ENCODE peak calls at places on chromosomes 5 and 9, in seven cellular contexts. L is right atrium auricular region; A is epithelial cell of prostate; R is psoas muscle; D is A549; P is CD8-positive, alpha-beta T cell; B is dorsolateral prefrontal cortex. Z is an unnamed sample.

GRCh38 chr5:54360925-54361662 is 50.7 kb upstream of the ARL15 start:
- DNase-seq in L (no peak), P (no peak), A (no peak), R (no peak), B (no peak), D (no peak), Z (no peak)

GRCh38 chr5:73638344-73639095 is 12.5 kb downstream of the ARHGEF28 start:
- DNase-seq in B (no peak), P (no peak), D (no peak), L (no peak), A (no peak), R (no peak), Z (no peak)

GRCh38 chr9:122381206-122381950 is 10.6 kb downstream of the PTGS1 start:
- DNase-seq in L (no peak), B (no peak), A (no peak), P (no peak), R (no peak), D (no peak), Z (peak)

GRCh38 chr9:37187269-37187668 is 66.9 kb downstream of the ZCCHC7 start:
- DNase-seq in L (no peak), A (no peak), R (no peak), P (no peak), B (no peak), D (no peak), Z (no peak)

GRCh38 chr5:131634666-131634995 is 398 bp downstream of the RAPGEF6 start:
- DNase-seq in P (peak), B (no peak), D (peak), L (peak), R (no peak), A (no peak), Z (peak)

GRCh38 chr9:69677931-69678330 is 5.8 kb upstream of the APBA1 start:
- DNase-seq in B (no peak), A (no peak), P (no peak), R (no peak), D (no peak), L (no peak), Z (no peak)

GRCh38 chr5:177099422-177100093 is 12.8 kb downstream of the FGFR4 start:
- DNase-seq in P (no peak), B (no peak), R (no peak), L (no peak), A (no peak), D (no peak), Z (no peak)

GRCh38 chr9:4769321-4770080 is 23.2 kb upstream of the RCL1 start:
- DNase-seq in D (no peak), P (no peak), R (no peak), L (no peak), B (no peak), A (peak), Z (no peak)

GRCh38 chr5:175889910-175890684 is 18.7 kb downstream of the CPLX2 start:
- DNase-seq in D (peak), L (no peak), B (no peak), R (no peak), A (no peak), P (no peak), Z (no peak)

GRCh38 chr5:76337949-76338589 is 65.0 kb upstream of the IQGAP2 start:
- DNase-seq in B (no peak), R (no peak), P (peak), L (no peak), D (peak), A (peak), Z (peak)

GRCh38 chr9:90326219-90326618 is 316.4 kb downstream of the DIRAS2 start:
- DNase-seq in A (no peak), L (no peak), B (no peak), P (no peak), D (no peak), R (no peak), Z (no peak)

GRCh38 chr5:106521701-106522100 is 1149.0 kb downstream of the EFNA5 start:
- DNase-seq in R (no peak), A (peak), D (peak), B (peak), L (no peak), P (no peak), Z (no peak)

GRCh38 chr5:128684951-128685350 is 146.9 kb upstream of the FBN2 start:
- DNase-seq in A (no peak), L (no peak), B (no peak), R (no peak), D (no peak), P (no peak), Z (no peak)

GRCh38 chr9:34145165-34145564 is 18.7 kb upstream of the DCAF12 start:
- DNase-seq in A (no peak), D (no peak), P (no peak), B (no peak), L (no peak), R (peak), Z (no peak)

GRCh38 chr5:119398713-119399492 is 43.1 kb downstream of the TNFAIP8 start:
- DNase-seq in A (no peak), D (no peak), P (no peak), R (peak), L (peak), B (no peak), Z (no peak)

GRCh38 chr5:179406031-179406681 is 60.9 kb upstream of the ADAMTS2 start:
- DNase-seq in L (peak), B (no peak), R (no peak), D (no peak), A (no peak), P (no peak), Z (no peak)

GRCh38 chr5:33379757-33380156 is 61.0 kb upstream of the TARS1 start:
- DNase-seq in D (no peak), A (no peak), R (no peak), B (no peak), L (no peak), P (no peak), Z (no peak)

GRCh38 chr5:6491548-6492290 is 43.1 kb downstream of the UBE2QL1 start:
- DNase-seq in L (no peak), B (no peak), P (no peak), A (no peak), R (no peak), D (no peak), Z (no peak)

GRCh38 chr5:169429044-169429443 is 128.1 kb upstream of the SLIT3 start:
- DNase-seq in R (no peak), A (no peak), D (no peak), P (no peak), B (no peak), L (no peak), Z (no peak)

GRCh38 chr5:169435506-169436230 is 134.7 kb upstream of the SLIT3 start:
- DNase-seq in R (no peak), P (no peak), A (no peak), D (no peak), L (no peak), B (no peak), Z (no peak)

GRCh38 chr5:169430676-169431075 is 129.7 kb upstream of the SLIT3 start:
- DNase-seq in A (no peak), R (no peak), P (no peak), L (no peak), B (no peak), D (no peak), Z (no peak)

GRCh38 chr5:169431386-169431785 is 130.4 kb upstream of the SLIT3 start:
- DNase-seq in P (no peak), A (no peak), D (peak), L (no peak), R (no peak), B (no peak), Z (no peak)

GRCh38 chr5:169433221-169433651 is 132.3 kb upstream of the SLIT3 start:
- DNase-seq in B (no peak), D (no peak), A (no peak), R (no peak), P (no peak), L (no peak), Z (no peak)
- H3K27ac ChIP-seq in B (no peak), D (no peak), A (no peak), R (no peak), P (no peak), L (no peak), Z (no peak)

DNA sequence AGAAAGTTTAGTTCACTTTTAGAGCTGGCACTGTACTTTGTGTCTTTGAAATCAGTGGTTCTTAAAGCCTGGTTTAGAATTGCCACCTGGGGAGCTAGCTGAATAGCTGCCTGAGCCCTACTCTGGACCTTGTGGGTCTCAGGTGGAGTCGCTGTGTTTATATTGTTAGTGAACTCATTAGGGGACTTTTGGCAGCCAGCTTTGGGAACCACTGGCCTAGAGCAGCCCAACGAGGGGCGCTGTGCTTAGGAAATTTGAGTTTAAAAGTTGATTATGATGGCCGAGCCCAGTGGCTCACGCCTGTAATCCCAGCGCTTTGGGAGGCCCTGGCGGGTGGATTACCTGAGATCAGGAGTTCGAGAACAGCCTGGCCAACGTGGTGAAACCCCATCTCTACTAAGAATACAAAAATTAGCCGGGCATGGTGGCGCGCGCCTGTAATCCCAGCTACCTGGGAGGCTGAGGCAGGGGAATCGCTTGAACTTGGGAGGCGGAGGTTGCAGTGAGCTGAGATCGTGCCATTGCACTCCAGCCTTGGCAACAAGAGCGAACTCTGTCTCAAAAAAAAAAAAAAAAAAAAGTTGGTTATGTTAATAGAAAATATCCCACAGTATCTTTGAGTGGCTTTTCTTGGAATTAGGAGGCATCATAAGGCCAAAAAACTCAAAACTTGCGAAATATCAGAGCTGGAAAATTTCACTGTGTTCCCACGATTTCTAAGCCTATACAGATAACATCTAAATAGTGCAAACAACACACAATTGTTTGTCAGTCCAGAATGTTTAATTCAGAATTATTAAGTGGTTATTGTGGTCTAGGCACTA is 781 bp downstream of the MCCC2 start:
- DNase-seq in R (no peak), D (no peak), B (no peak), P (no peak), L (no peak), A (no peak), Z (no peak)
- H3K27ac ChIP-seq in R (peak), D (peak), B (no peak), P (peak), L (peak), A (peak), Z (peak)

DNA sequence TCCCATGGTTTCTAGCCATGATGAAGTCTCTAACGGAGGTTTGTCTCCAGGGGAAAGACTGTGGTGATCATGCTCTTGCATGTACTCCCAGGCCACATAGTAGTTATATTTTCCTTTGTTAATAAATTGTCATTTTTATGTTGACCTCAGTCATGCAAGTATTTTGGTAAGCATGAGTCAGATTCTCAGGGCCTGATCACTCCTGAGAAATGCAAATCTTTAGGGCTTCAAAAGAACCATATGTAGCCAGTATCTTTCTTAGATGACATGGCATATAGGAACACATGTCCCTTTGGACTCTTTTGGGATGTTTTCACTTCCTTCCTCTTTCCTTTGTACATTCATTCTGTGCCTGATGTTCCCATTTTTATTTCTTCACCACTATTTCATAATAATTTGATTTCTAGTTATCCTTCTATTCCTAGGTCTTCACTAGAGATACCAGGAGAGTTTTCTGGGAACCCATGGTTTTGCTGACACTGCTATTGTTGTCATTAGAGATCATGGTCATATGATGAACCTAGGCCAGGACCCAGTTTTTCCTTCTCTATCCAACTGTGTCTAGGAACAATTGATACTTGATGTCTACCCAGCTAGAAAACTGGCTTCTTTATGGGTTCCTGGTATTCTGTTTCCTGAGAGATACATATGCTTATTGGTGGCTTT is 248.0 kb upstream of the NREP start:
- DNase-seq in D (no peak), L (no peak), R (no peak), P (no peak), A (no peak), B (no peak), Z (no peak)
- H3K27ac ChIP-seq in D (no peak), L (no peak), R (no peak), P (no peak), A (peak), B (no peak), Z (peak)

GRCh38 chr5:172283020-172283861 is at the start of gene UBTD2:
- DNase-seq in R (peak), P (peak), D (peak), A (no peak), L (peak), B (peak), Z (peak)
- H3K27ac ChIP-seq in R (peak), P (no peak), D (peak), A (peak), L (peak), B (peak), Z (peak)

DNA sequence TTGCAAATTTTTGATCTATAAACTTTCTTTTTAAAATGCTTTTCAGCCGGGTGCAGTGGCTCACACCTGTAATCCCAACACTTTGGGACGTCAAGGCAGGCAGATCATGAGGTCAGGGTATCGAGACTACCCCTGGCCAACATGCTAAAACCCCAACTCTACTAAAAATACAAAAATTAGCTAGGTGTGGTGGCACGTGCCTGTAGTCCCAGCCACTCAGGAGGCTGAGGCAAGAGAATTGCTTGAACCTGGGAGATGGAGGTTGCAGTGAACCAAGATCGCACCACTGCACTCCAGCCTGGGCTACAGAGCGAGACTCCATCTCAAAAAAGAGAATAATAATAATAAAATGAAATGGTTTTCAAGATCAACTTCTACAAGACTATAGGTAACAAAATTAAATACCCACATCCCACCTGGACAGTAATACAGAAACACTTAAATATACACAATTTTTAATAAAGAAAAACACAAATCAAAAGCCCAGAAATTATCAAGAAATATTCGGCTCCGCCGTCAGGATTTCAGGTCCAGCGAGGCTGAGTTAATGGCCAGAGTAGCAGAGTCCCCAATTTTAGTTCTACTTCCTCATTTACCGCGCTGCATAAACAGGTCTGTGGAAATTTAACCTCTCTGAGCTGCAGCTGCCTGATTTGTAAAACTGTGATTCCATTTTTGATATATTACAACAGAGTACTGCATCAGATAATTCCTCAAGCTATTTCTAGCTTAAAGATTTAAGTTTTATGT is 4.0 kb downstream of the TUT7 start:
- DNase-seq in A (no peak), B (no peak), D (no peak), R (no peak), L (no peak), P (no peak), Z (no peak)
- H3K27ac ChIP-seq in A (peak), B (no peak), D (no peak), R (no peak), L (no peak), P (no peak), Z (no peak)

GRCh38 chr9:113984639-113985380 is 93.3 kb downstream of the AMBP start:
- DNase-seq in B (no peak), P (no peak), L (no peak), R (no peak), A (no peak), D (no peak), Z (no peak)
- H3K27ac ChIP-seq in B (no peak), P (no peak), L (no peak), R (no peak), A (no peak), D (no peak), Z (no peak)

GRCh38 chr9:75111019-75111622 is 22.8 kb downstream of the OSTF1 start:
- DNase-seq in D (no peak), L (no peak), A (peak), P (no peak), B (no peak), R (no peak), Z (peak)
- H3K27ac ChIP-seq in D (no peak), L (no peak), A (peak), P (no peak), B (no peak), R (no peak), Z (peak)

Z was measured in RWPE2.